ENCODE peak calls at places on chromosome 22, in six cellular contexts. M is heart right ventricle, B is pancreas, N is lung, L is GM23248, Q is fibroblast of lung. P is an unnamed sample.

GRCh38 chr22:49636214-49636613 is 191.5 kb downstream of the BRD1 start:
- DNase-seq in N (no peak), M (no peak), B (no peak), L (no peak), Q (no peak), P (no peak)

GRCh38 chr22:22348127-22348814 is 103.7 kb downstream of the VPREB1 start:
- DNase-seq in B (no peak), N (no peak), M (no peak), L (peak; percentile 7), Q (no peak), P (no peak)

GRCh38 chr22:44729391-44730012 is 22.9 kb upstream of the ARHGAP8 start:
- DNase-seq in Q (peak; percentile 66), N (peak; percentile 43), B (no peak), L (peak; percentile 72), M (peak; percentile 61), P (peak; percentile 76)

GRCh38 chr22:34414467-34415440 is 494.5 kb upstream of the LARGE1 start:
- DNase-seq in N (peak; percentile 30), Q (peak; percentile 11), M (no peak), L (peak; percentile 3), B (peak; percentile 59), P (no peak)

GRCh38 chr22:43118953-43119458 is 8.5 kb downstream of the BIK start:
- DNase-seq in B (no peak), N (no peak), M (no peak), L (no peak), Q (no peak), P (no peak)

GRCh38 chr22:50199836-50200332 is 927 bp upstream of the SELENOO start:
- DNase-seq in Q (peak; percentile 14), B (no peak), N (no peak), L (peak; percentile 55), M (no peak), P (no peak)

GRCh38 chr22:48075604-48076400 is 1313.4 kb downstream of the TBC1D22A start:
- DNase-seq in B (no peak), Q (no peak), M (no peak), L (no peak), N (no peak), P (no peak)

GRCh38 chr22:50695421-50696250 is 23.0 kb downstream of the SHANK3 start:
- DNase-seq in M (peak; percentile 8), L (no peak), B (no peak), Q (no peak), N (no peak), P (no peak)

GRCh38 chr22:43515411-43515810 is 103.6 kb downstream of the MPPED1 start:
- DNase-seq in Q (no peak), L (no peak), B (no peak), N (no peak), M (no peak), P (no peak)

GRCh38 chr22:16915711-16916110 is 90.5 kb upstream of the XKR3 start:
- DNase-seq in B (no peak), N (no peak), M (no peak), L (peak; percentile 73), Q (no peak), P (no peak)

GRCh38 chr22:22684605-22685561 is 40.5 kb downstream of the GGTLC2 start:
- DNase-seq in Q (peak; percentile 47), B (no peak), N (no peak), M (no peak), L (peak; percentile 87), P (peak; percentile 31)

GRCh38 chr22:50308597-50308935 is 1.1 kb upstream of the PLXNB2 start:
- DNase-seq in B (peak; percentile 74), M (peak; percentile 89), N (peak; percentile 73), L (peak; percentile 58), Q (peak; percentile 68), P (peak; percentile 76)

GRCh38 chr22:18076060-18076497 is 1.7 kb upstream of the PEX26 start:
- DNase-seq in M (peak; percentile 38), N (peak; percentile 59), L (peak; percentile 92), Q (peak; percentile 77), B (peak; percentile 61), P (peak; percentile 63)

GRCh38 chr22:18994056-18994455 is 58.0 kb upstream of the PRODH start:
- DNase-seq in Q (no peak), B (no peak), N (no peak), L (no peak), M (no peak), P (no peak)

GRCh38 chr22:42921301-42921700 is 64.2 kb upstream of the ARFGAP3 start:
- DNase-seq in M (no peak), Q (peak; percentile 32), L (peak; percentile 59), B (no peak), N (no peak), P (no peak)

GRCh38 chr22:29553391-29554224 is at the start of gene THOC5:
- DNase-seq in L (peak; percentile 98), Q (peak; percentile 95), B (peak; percentile 94), N (peak; percentile 95), M (peak; percentile 93), P (peak; percentile 92)

GRCh38 chr22:50115693-50116092 is 25.9 kb downstream of the MOV10L1 start:
- DNase-seq in L (no peak), Q (peak; percentile 57), N (no peak), M (no peak), B (no peak), P (peak; percentile 41)

GRCh38 chr22:47337161-47337621 is 574.7 kb downstream of the TBC1D22A start:
- DNase-seq in Q (peak; percentile 94), L (peak; percentile 77), N (no peak), B (no peak), M (no peak), P (peak; percentile 49)

GRCh38 chr22:50699001-50699753 is 26.6 kb downstream of the SHANK3 start:
- DNase-seq in Q (no peak), L (no peak), M (no peak), N (no peak), B (no peak), P (peak; percentile 5)

GRCh38 chr22:19479358-19480172 is at the start of gene CDC45:
- DNase-seq in B (peak; percentile 98), N (peak; percentile 97), L (peak; percentile 99), Q (peak; percentile 99), M (peak; percentile 93), P (peak; percentile 93)

GRCh38 chr22:33853200-33854097 is 66.8 kb downstream of the LARGE1 start:
- DNase-seq in N (peak; percentile 65), B (peak; percentile 80), M (peak; percentile 63), Q (peak; percentile 85), L (peak; percentile 92), P (peak; percentile 60)

GRCh38 chr22:47294222-47294532 is 531.7 kb downstream of the TBC1D22A start:
- DNase-seq in N (no peak), B (no peak), M (no peak), L (peak; percentile 65), Q (peak; percentile 69), P (no peak)

GRCh38 chr22:19811811-19812771 is 42.6 kb downstream of the GNB1L start:
- DNase-seq in L (no peak), Q (no peak), B (no peak), M (peak; percentile 32), N (no peak), P (peak; percentile 25)

GRCh38 chr22:50282361-50283144 is 12.4 kb upstream of the MAPK11 start:
- DNase-seq in Q (peak; percentile 86), L (peak; percentile 74), M (no peak), B (peak; percentile 80), N (peak; percentile 87), P (no peak)

GRCh38 chr22:23063539-23064380 is 6.6 kb upstream of the GNAZ start:
- DNase-seq in L (no peak), Q (no peak), B (no peak), N (no peak), M (peak; percentile 9), P (peak; percentile 10)

GRCh38 chr22:38316340-38317236 is 645 bp downstream of the CSNK1E start:
- DNase-seq in M (peak; percentile 76), L (peak; percentile 84), B (peak; percentile 54), N (peak; percentile 44), Q (peak; percentile 60), P (peak; percentile 82)

GRCh38 chr22:48834404-48834803 is 993.3 kb downstream of the BRD1 start:
- DNase-seq in N (no peak), M (no peak), B (no peak), L (no peak), Q (no peak), P (no peak)

GRCh38 chr22:31647516-31647915 is 14.5 kb downstream of the PISD start:
- DNase-seq in N (no peak), B (no peak), M (no peak), Q (peak; percentile 84), L (peak; percentile 95), P (no peak)
- H3K27ac ChIP-seq in N (no peak overlapping the region), B (peak overlapping the region; percentile 55), M (no peak overlapping the region), Q (peak overlapping the region; percentile 88), L (peak overlapping the region; percentile 99), P (no peak overlapping the region)

DNA sequence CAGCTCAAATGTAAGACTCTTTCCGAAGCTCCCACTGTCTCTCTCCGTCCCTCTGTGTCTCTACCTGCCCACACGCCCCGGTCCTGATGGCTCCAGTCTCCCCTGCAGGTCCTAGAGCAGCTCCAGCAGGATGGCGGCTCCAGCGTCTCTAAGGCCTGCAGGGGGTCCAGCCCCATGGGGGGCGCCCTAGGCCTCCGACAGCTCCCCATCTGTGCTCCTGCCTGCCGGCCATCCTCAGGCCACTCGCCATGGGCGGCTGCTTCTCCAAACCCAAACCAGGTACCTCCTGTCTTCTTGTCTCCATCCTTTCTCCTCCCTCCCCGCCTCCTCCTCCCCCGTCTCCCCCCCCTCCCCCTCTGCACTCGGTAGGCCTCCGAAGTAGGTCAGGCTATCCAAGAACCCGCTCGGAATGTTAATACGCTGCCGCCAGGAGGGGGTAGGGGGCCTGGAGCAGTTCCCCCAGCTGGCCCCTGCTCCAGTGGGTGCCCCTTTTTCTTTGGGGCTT is 694 bp downstream of the AIFM3 start:
- DNase-seq in Q (no peak), M (no peak), L (no peak), B (no peak), N (no peak), P (no peak)
- H3K27ac ChIP-seq in Q (no peak overlapping the region), M (no peak overlapping the region), L (no peak overlapping the region), B (no peak overlapping the region), N (no peak overlapping the region), P (no peak overlapping the region)

GRCh38 chr22:26348810-26349526 is 80.1 kb upstream of the ASPHD2 start:
- DNase-seq in Q (no peak), M (no peak), N (no peak), B (no peak), L (no peak), P (no peak)
- H3K27ac ChIP-seq in Q (no peak overlapping the region), M (no peak overlapping the region), N (no peak overlapping the region), B (no peak overlapping the region), L (no peak overlapping the region), P (no peak overlapping the region)

DNA sequence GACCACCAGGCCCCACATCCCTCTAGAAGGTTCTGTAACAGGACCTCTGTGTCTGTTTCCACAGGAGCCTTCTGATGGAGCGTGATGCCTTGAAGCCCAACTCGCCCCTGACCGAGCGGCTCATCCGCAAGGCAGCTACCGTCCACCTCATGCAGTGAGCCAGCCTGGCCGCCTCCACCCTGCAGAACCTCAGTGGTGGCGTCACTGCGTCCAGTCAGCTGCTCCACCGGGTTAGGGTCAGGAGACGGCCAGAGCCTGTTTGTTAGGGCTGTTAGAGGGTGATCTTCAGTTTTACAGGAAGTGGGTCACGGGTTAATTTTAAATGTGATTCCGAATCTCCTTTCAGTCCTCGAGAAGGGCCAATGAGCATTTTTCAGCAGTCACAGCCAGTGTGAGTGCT is 3.9 kb upstream of the GTSE1 start:
- DNase-seq in B (no peak), N (no peak), L (no peak), M (no peak), Q (no peak), P (no peak)
- H3K27ac ChIP-seq in B (peak overlapping the region; percentile 12), N (no peak overlapping the region), L (no peak overlapping the region), M (no peak overlapping the region), Q (no peak overlapping the region), P (no peak overlapping the region)

P was measured in ovary.